ENCODE peak calls at places on chromosomes 12 and 14, in six cellular contexts. L is IMR-90, U is adrenal gland, D is sigmoid colon, H is heart left ventricle, R is tibial nerve. C is an unnamed sample.

GRCh38 chr12:58888131-58888783 is 32.0 kb downstream of the LRIG3 start:
- DNase-seq in L (peak), U (peak), D (peak), H (peak), R (no peak), C (peak)

GRCh38 chr12:57238854-57239554 is 9.5 kb downstream of the SHMT2 start:
- DNase-seq in L (peak), U (peak), D (peak), H (peak), R (peak), C (peak)

GRCh38 chr12:115871714-115872113 is 405.8 kb downstream of the MED13L start:
- DNase-seq in L (peak), U (no peak), D (no peak), H (no peak), R (no peak), C (no peak)

GRCh38 chr12:123037791-123038190 is 57.3 kb downstream of the ARL6IP4 start:
- DNase-seq in L (no peak), U (no peak), D (no peak), H (no peak), R (no peak), C (no peak)

GRCh38 chr12:113880993-113881392 is 85.1 kb downstream of the RBM19 start:
- DNase-seq in L (no peak), U (no peak), D (no peak), H (no peak), R (no peak), C (no peak)

GRCh38 chr14:104741108-104741802 is 11.7 kb upstream of the SIVA1 start:
- DNase-seq in L (no peak), U (no peak), D (no peak), H (peak), R (no peak), C (no peak)

GRCh38 chr14:64702493-64703392 is 1.5 kb upstream of the PLEKHG3 start:
- DNase-seq in L (no peak), U (no peak), D (peak), H (peak), R (no peak), C (peak)

GRCh38 chr12:45425426-45425825 is 209.5 kb downstream of the ANO6 start:
- DNase-seq in L (peak), U (no peak), D (no peak), H (no peak), R (no peak), C (no peak)

GRCh38 chr14:84262932-84263331 is 1267.0 kb upstream of the FLRT2 start:
- DNase-seq in L (no peak), U (no peak), D (no peak), H (no peak), R (no peak), C (no peak)

GRCh38 chr12:69070319-69071090 is 137.5 kb upstream of the CPM start:
- DNase-seq in L (peak), U (peak), D (peak), H (peak), R (peak), C (peak)

GRCh38 chr14:50055461-50056228 is 60.7 kb downstream of the VCPKMT start:
- DNase-seq in L (no peak), U (peak), D (no peak), H (no peak), R (no peak), C (no peak)

GRCh38 chr12:34108967-34109366 is 86.7 kb downstream of the ALG10 start:
- DNase-seq in L (no peak), U (no peak), D (no peak), H (no peak), R (no peak), C (no peak)

GRCh38 chr12:27870939-27871338 is 90.9 kb upstream of the MANSC4 start:
- DNase-seq in L (peak), U (no peak), D (no peak), H (no peak), R (no peak), C (no peak)

GRCh38 chr14:30980980-30981379 is 44.5 kb upstream of the AP4S1 start:
- DNase-seq in L (no peak), U (no peak), D (no peak), H (no peak), R (no peak), C (no peak)

GRCh38 chr12:60501124-60501729 is 905.4 kb downstream of the SLC16A7 start:
- DNase-seq in L (no peak), U (no peak), D (no peak), H (no peak), R (no peak), C (no peak)

GRCh38 chr12:60805340-60805739 is 1209.5 kb downstream of the SLC16A7 start:
- DNase-seq in L (no peak), U (no peak), D (no peak), H (no peak), R (no peak), C (no peak)

GRCh38 chr12:77229640-77230442 is 164.5 kb upstream of the E2F7 start:
- DNase-seq in L (no peak), U (no peak), D (no peak), H (no peak), R (no peak), C (no peak)

GRCh38 chr12:77228376-77228775 is 163.0 kb upstream of the E2F7 start:
- DNase-seq in L (no peak), U (no peak), D (no peak), H (no peak), R (no peak), C (no peak)

GRCh38 chr12:77236066-77236465 is 170.7 kb upstream of the E2F7 start:
- DNase-seq in L (no peak), U (no peak), D (no peak), H (no peak), R (no peak), C (no peak)

GRCh38 chr12:77231548-77231947 is 166.2 kb upstream of the E2F7 start:
- DNase-seq in L (peak), U (no peak), D (peak), H (peak), R (peak), C (peak)

GRCh38 chr12:77232045-77232444 is 166.7 kb upstream of the E2F7 start:
- DNase-seq in L (peak), U (no peak), D (no peak), H (no peak), R (peak), C (peak)
- H3K27ac ChIP-seq in L (no peak), U (peak), D (no peak), H (no peak), R (peak), C (no peak)

DNA sequence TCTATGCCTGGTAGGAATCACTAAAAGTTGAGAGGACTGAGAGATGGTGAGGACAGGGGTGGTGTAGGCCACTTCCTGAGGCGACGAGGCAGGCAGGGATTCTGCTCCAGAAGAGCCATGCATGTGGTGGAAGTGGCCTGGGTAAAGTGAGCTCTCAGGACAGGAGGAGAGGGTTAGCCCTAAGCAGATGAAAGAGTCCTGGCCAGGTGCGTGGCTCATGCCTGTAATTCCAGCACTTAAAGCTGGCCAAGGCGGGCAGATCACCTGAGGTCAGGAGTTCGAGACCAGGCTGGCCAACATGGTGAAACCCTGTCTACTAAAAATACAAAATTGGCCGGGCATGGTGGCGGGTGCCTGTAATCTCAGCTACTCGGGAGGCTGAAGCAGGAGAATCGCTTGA is 8.5 kb downstream of the HSP90AA1 start:
- DNase-seq in L (no peak), U (no peak), D (no peak), H (no peak), R (no peak), C (no peak)
- TF ChIP-seq POLR2A in L (no peak), U (no peak), D (no peak), H (no peak), R (no peak), C (no peak)

GRCh38 chr12:71282925-71283324 is 125.1 kb upstream of the TSPAN8 start:
- DNase-seq in L (no peak), U (no peak), D (no peak), H (no peak), R (no peak), C (no peak)

GRCh38 chr12:71281425-71281824 is 123.6 kb upstream of the TSPAN8 start:
- DNase-seq in L (no peak), U (no peak), D (no peak), H (no peak), R (no peak), C (no peak)

GRCh38 chr12:71282020-71282419 is 124.2 kb upstream of the TSPAN8 start:
- DNase-seq in L (no peak), U (no peak), D (no peak), H (no peak), R (no peak), C (no peak)

DNA sequence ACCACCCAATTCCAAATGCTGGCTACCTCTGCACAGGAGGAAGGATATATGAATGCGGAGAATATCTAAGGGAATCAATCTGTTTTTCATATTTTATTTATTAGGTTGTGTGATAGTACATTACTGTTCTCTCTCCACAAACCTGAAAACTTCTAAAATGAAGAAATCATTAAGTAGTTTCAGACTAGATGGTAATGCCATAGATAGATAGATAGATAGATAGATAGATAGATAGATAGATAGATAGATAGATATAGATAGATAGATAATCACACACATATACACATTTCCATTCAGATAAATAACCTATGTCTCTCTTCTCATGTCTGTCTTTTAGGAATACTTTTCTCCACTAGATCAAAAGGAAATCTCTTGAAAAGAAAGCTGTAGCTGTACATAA is 126.1 kb upstream of the TSPAN8 start:
- DNase-seq in L (no peak), U (no peak), D (no peak), H (no peak), R (no peak), C (no peak)
- H3K27ac ChIP-seq in L (no peak), U (no peak), D (no peak), H (no peak), R (no peak), C (no peak)

DNA sequence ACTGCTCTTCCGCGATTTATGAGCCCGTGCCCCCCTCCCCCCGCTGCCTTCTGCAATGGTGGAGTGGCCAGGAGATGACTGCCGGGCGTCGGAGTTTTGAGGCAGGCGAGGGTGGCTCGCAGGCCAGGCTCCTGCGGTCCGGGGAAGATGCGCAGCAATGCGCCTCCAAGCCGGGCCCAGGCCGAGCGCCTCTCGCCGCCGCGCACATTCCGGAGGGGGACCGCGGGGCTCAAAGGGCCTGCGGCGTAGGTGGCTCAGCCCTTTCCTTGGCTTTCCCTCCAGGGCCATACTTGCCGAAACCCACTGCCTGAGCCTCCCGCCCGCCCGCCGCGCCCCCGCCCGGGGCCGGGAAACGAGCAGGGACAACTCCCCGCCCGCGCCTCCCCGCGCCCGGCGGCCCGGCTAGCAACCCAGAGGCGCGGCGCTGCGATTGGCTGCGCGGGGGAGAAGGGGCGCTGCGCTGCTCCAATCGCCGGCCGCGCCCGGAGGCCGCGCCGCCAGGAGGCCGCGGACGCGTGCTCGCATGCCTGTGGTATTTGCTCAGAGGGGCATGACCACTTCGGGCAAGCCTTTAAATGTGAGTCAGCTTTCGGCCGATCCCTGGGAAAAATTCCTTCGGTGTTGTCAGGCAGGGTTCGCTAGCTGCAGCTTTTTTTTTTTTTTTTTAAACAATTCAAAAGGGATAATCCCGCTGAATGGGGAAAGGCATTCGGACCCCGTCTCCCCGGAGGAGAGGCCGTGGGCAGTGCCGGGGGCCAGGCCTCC is 157.9 kb upstream of the PARP11 start:
- DNase-seq in L (peak), U (peak), D (peak), H (peak), R (peak), C (peak)
- TF ChIP-seq POLR2A in L (peak), U (peak), D (peak), H (peak), R (peak), C (peak)

DNA sequence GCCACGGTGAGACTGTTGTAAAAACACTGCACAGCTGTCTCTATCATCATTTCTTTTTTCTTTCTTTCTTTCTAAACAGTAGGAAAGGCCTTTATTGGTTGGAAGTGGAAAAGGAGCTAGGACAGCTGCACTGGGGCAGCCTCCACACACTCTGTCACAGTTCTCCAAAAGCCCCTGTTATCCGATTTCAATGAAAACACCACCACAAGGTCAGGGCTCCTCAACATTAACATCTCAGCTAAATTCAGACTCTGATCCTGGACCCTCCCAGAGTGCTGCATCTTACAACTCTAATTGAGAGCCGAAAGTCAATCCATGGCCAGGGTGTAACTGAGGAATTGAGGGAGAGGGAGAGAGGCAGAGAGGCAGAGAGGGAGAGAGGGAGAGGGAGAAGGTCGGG is 32.2 kb downstream of the DICER1 start:
- DNase-seq in L (no peak), U (no peak), D (no peak), H (no peak), R (no peak), C (no peak)
- H3K27ac ChIP-seq in L (peak), U (no peak), D (no peak), H (peak), R (no peak), C (no peak)

DNA sequence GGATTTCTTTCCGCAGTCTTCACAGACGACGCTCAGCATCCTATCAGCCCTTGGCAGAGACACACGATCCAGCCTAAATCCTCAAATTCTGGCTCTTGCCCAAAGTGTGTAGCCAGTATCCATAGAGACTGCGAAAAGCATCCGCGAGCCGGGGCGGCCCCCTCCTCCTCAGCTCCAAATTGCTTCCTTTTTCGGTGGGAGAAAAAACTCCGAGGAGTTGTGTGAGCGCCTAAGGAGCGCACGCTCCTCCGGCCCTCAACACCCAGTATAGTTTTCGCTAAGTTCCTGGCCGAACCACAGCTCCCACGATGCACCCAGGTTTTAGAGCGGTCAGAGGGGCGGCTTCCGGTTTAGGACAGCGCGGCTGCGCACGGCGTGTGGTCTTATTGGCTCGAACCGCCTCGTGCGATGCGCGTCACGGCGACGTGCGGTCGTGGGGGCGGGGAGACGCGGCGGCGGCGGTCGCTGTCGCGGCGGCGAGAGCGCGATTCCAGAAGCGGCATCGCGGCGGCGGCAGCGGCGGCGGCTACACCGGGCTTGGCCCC is at the start of gene ADIPOR2:
- DNase-seq in L (peak), U (peak), D (peak), H (peak), R (peak), C (peak)
- TF ChIP-seq POLR2A in L (peak), U (peak), D (peak), H (peak), R (peak), C (peak)

GRCh38 chr14:68606644-68607043 is 186.2 kb downstream of the ZFP36L1 start:
- DNase-seq in L (no peak), U (no peak), D (no peak), H (no peak), R (no peak), C (no peak)
- H3K27ac ChIP-seq in L (peak), U (peak), D (peak), H (peak), R (peak), C (peak)

DNA sequence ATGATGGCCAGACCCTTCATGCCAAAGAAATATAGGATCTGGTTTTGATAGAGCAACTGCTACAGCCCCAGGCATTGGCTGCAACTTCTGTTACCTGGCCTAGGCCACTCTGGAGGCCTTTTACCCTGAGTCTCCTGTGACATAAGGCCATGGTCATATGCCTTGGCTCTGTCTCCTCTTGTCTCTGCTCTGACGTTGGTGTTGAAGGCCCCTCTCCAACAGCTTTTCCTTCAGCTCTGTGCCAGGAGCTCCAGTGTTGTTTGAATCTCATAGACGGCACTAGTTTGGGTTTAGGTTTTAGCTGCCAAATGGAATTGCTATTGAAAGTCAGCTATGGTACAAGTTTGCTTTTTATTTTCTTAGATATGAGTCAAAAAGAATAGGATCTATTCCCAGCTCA is 41.1 kb downstream of the TTLL5 start:
- DNase-seq in L (no peak), U (no peak), D (no peak), H (peak), R (no peak), C (no peak)
- TF ChIP-seq POLR2A in L (no peak), U (no peak), D (no peak), H (no peak), R (no peak), C (no peak)

GRCh38 chr12:88559199-88559598 is 21.1 kb downstream of the KITLG start:
- DNase-seq in L (no peak), U (no peak), D (no peak), H (no peak), R (no peak), C (no peak)
- H3K27ac ChIP-seq in L (no peak), U (no peak), D (peak), H (no peak), R (no peak), C (no peak)

DNA sequence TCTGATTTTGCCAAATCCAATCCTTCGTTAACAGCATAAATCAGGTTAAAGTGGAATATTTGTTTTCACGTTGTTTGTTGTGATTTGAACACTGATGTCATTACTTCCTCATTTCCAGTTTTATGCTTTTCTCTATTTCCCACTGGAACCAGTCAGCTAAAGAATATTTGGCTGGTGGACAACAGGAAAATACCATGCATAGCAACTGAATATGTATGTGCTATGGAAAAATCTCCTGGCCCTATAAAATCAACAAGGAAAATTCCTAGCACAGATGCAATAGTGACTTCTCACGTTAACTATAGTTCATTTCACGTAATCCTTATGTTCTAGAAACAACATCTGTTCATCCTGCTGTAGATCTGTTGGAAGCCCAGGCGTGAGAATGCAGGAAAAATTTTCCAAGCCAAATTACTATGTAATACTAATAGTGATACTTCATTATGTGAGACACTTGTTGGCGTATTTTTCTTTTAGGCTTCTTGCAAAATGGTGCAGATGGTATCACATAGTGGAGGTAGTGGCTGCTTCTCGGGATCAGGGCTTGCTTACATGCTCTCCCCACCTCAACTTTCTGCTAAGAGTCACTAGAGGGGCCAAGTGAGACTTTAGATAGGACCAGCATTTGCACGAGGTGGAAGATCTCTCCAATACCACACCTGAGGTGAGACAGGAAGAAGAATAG is 86.3 kb upstream of the USP44 start:
- DNase-seq in L (peak), U (no peak), D (no peak), H (no peak), R (no peak), C (no peak)
- TF ChIP-seq POLR2A in L (no peak), U (no peak), D (no peak), H (no peak), R (no peak), C (no peak)